ENCODE peak calls at places on chromosome 18, in five cellular contexts. J is astrocyte of the spinal cord, L is fibroblast of the aortic adventitia, X is heart left ventricle, N is lower lobe of right lung. O is an unnamed sample.

GRCh38 chr18:60875957-60876507 is 457.2 kb upstream of the CDH20 start:
- DNase-seq in J (no peak), L (no peak), X (no peak), N (no peak), O (peak)

GRCh38 chr18:74132201-74132600 is 15.4 kb downstream of the FBXO15 start:
- DNase-seq in J (peak), L (no peak), X (no peak), N (no peak), O (peak)

GRCh38 chr18:13302611-13303267 is 84.2 kb downstream of the LDLRAD4 start:
- DNase-seq in J (no peak), L (no peak), X (no peak), N (no peak), O (no peak)

GRCh38 chr18:75210274-75211001 is at the start of gene TSHZ1:
- DNase-seq in J (peak), L (peak), X (peak), N (no peak), O (peak)

GRCh38 chr18:21000667-21001066 is 110.9 kb downstream of the ROCK1 start:
- DNase-seq in J (no peak), L (peak), X (no peak), N (no peak), O (peak)

GRCh38 chr18:5388896-5389295 is 93.4 kb upstream of the ZBTB14 start:
- DNase-seq in J (no peak), L (no peak), X (no peak), N (no peak), O (no peak)

GRCh38 chr18:42437646-42438045 is 482.6 kb downstream of the PIK3C3 start:
- DNase-seq in J (peak), L (peak), X (peak), N (no peak), O (peak)

GRCh38 chr18:68840554-68841263 is 42.8 kb downstream of the CCDC102B start:
- DNase-seq in J (peak), L (peak), X (peak), N (no peak), O (peak)

GRCh38 chr18:27064673-27065072 is 120.4 kb downstream of the CHST9 start:
- DNase-seq in J (no peak), L (no peak), X (no peak), N (no peak), O (no peak)

GRCh38 chr18:56563568-56563967 is 74.8 kb downstream of the TXNL1 start:
- DNase-seq in J (no peak), L (no peak), X (no peak), N (no peak), O (peak)

GRCh38 chr18:28712172-28712571 is 535.2 kb upstream of the CDH2 start:
- DNase-seq in J (no peak), L (no peak), X (no peak), N (no peak), O (no peak)

GRCh38 chr18:28711096-28711495 is 534.2 kb upstream of the CDH2 start:
- DNase-seq in J (no peak), L (no peak), X (no peak), N (no peak), O (no peak)

GRCh38 chr18:28706397-28706796 is 529.5 kb upstream of the CDH2 start:
- DNase-seq in J (no peak), L (no peak), X (no peak), N (no peak), O (no peak)
- TF ChIP-seq CTCF in J (no peak), L (no peak), X (no peak), N (no peak), O (no peak)

GRCh38 chr18:49072940-49073339 is 122.2 kb upstream of the SMAD7 start:
- DNase-seq in J (no peak), L (peak), X (no peak), N (no peak), O (no peak)
- H3K4me3 ChIP-seq in J (no peak), L (peak), X (no peak), N (no peak), O (no peak)

DNA sequence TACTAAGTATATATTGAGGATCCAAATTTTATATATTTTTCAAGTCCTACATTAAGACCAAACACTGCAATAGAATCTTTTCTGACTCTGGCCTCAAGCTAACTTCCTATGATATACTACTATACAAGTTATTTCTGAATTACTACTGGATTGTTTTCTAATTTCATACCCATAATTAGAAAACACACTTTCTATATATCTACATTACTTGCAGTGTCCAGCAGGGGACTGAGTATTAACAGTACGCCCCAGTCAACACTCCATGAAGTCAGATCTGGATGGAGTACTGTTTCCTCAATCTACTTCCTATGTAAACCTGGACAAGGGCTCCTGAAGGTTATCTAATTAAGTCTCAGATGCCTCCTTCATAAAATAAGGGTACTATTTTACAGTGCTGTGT is 26.5 kb downstream of the RMP24 start:
- DNase-seq in J (no peak), L (peak), X (no peak), N (no peak), O (peak)
- TF ChIP-seq CTCF in J (peak), L (peak), X (no peak), N (no peak), O (peak)

DNA sequence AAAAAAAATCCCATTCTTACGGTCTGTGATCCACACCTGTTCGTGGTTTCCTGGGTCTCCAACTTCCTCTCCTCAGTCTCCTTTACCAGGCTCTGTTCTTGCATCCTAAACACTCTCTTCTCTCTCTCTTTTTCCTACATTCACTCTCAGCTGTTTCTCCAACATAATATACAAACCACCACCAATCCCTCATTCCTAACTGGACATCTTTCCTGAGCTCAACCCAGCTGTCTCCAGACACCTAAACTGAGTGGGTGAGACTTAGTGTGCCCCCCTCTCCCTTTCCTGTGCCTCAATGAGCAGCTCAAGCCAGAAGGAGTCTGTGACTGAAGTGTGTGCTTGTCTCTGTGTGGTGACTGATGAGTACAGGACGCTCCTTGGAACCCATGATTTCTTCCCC is 59.4 kb downstream of the LIPG start:
- DNase-seq in J (no peak), L (no peak), X (no peak), N (no peak), O (no peak)
- H3K4me3 ChIP-seq in J (no peak), L (no peak), X (no peak), N (no peak), O (no peak)

GRCh38 chr18:500230-500555 is 308 bp downstream of the COLEC12 start:
- DNase-seq in J (peak), L (peak), X (no peak), N (no peak), O (no peak)
- TF ChIP-seq CTCF in J (no peak), L (peak), X (no peak), N (peak), O (no peak)

GRCh38 chr18:2981212-2981728 is 31.7 kb downstream of the LPIN2 start:
- DNase-seq in J (peak), L (peak), X (no peak), N (no peak), O (peak)

GRCh38 chr18:2979871-2980606 is 32.9 kb downstream of the LPIN2 start:
- DNase-seq in J (no peak), L (no peak), X (no peak), N (peak), O (no peak)

GRCh38 chr18:2979027-2979570 is 33.8 kb downstream of the LPIN2 start:
- DNase-seq in J (peak), L (peak), X (no peak), N (no peak), O (peak)

GRCh38 chr18:2978626-2979025 is 34.3 kb downstream of the LPIN2 start:
- DNase-seq in J (peak), L (peak), X (no peak), N (no peak), O (peak)

DNA sequence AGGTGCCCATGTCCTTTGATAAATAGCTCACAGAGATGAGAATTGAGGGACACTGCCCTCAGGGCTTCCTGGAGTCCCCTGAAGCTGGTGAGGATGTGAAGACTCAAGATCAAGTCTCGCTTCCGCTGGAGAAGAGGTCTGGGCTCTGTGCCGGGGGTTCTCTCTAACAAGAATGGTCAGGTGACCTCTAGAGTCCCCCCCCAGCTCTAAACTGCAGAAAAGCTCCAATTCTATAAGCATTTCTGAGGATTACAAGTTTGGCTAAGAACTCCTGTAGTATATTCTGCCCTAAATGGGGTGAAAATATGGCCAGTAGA is 32.4 kb downstream of the LPIN2 start:
- DNase-seq in J (no peak), L (no peak), X (no peak), N (no peak), O (no peak)
- H3K4me3 ChIP-seq in J (no peak), L (no peak), X (no peak), N (peak), O (no peak)

DNA sequence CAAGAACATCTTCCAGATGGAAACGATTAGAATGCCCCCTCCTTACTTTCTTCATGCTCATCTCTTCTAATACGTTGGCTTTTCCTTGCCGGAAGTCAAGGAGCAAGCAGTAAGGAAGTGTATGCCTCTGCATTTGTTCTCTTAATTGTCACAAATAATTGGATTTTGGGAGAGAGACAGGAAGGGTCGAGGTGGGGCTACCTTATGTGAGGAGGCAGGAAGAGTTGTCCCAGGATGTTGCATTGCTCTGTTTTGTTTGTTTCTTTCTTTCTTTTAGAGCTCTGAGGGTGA is 51.2 kb upstream of the ZNF516 start:
- DNase-seq in J (no peak), L (no peak), X (no peak), N (no peak), O (no peak)
- TF ChIP-seq CTCF in J (no peak), L (no peak), X (no peak), N (no peak), O (no peak)

O was measured in choroid plexus epithelial cell.